ENCODE peak calls at places on chromosomes 13 and 19, in ten cellular contexts. One of them, this sample, is unnamed.

GRCh38 chr13:80262051-80262695 is 78.8 kb downstream of the SPRY2 start:
- DNase-seq in HCT116: no peak
- DNase-seq in adrenal gland: no peak
- DNase-seq in HepG2: no peak
- DNase-seq in ovary: no peak
- DNase-seq in tibial nerve: no peak
- DNase-seq in right lobe of liver: no peak
- DNase-seq in body of pancreas: no peak
- DNase-seq in A549: no peak
- DNase-seq in lower leg skin: no peak
- DNase-seq in this sample: no peak

GRCh38 chr13:80665792-80666333 is 324.9 kb upstream of the SPRY2 start:
- DNase-seq in adrenal gland: no peak
- DNase-seq in HCT116: no peak
- DNase-seq in tibial nerve: no peak
- DNase-seq in right lobe of liver: no peak
- DNase-seq in lower leg skin: no peak
- DNase-seq in HepG2: no peak
- DNase-seq in A549: no peak
- DNase-seq in ovary: no peak
- DNase-seq in body of pancreas: no peak
- DNase-seq in this sample: no peak

GRCh38 chr19:35755550-35756371 is 1.1 kb downstream of the HSPB6 start:
- DNase-seq in tibial nerve: peak; percentile 90
- DNase-seq in right lobe of liver: no peak
- DNase-seq in A549: no peak
- DNase-seq in body of pancreas: peak; percentile 55
- DNase-seq in ovary: peak; percentile 96
- DNase-seq in adrenal gland: peak; percentile 92
- DNase-seq in lower leg skin: peak; percentile 70
- DNase-seq in HepG2: no peak
- DNase-seq in HCT116: no peak
- DNase-seq in this sample: no peak

GRCh38 chr13:111589321-111589720 is 268.9 kb downstream of the TEX29 start:
- DNase-seq in body of pancreas: no peak
- DNase-seq in ovary: no peak
- DNase-seq in HCT116: no peak
- DNase-seq in A549: no peak
- DNase-seq in right lobe of liver: no peak
- DNase-seq in lower leg skin: no peak
- DNase-seq in adrenal gland: no peak
- DNase-seq in tibial nerve: no peak
- DNase-seq in HepG2: no peak
- DNase-seq in this sample: no peak

GRCh38 chr19:38266981-38267597 is 2.7 kb downstream of the SPINT2 start:
- DNase-seq in HCT116: peak; percentile 38
- DNase-seq in right lobe of liver: no peak
- DNase-seq in tibial nerve: no peak
- DNase-seq in body of pancreas: peak; percentile 37
- DNase-seq in A549: peak; percentile 68
- DNase-seq in lower leg skin: no peak
- DNase-seq in HepG2: peak; percentile 39
- DNase-seq in ovary: no peak
- DNase-seq in adrenal gland: no peak
- DNase-seq in this sample: no peak

GRCh38 chr13:41075034-41075433 is 13.7 kb downstream of the WBP4 start:
- DNase-seq in adrenal gland: no peak
- DNase-seq in HepG2: no peak
- DNase-seq in right lobe of liver: no peak
- DNase-seq in HCT116: no peak
- DNase-seq in lower leg skin: no peak
- DNase-seq in tibial nerve: no peak
- DNase-seq in A549: peak; percentile 16
- DNase-seq in ovary: no peak
- DNase-seq in body of pancreas: peak; percentile 41
- DNase-seq in this sample: no peak

GRCh38 chr19:3636506-3636905 is 9.9 kb upstream of the CACTIN start:
- DNase-seq in lower leg skin: no peak
- DNase-seq in body of pancreas: no peak
- DNase-seq in adrenal gland: no peak
- DNase-seq in HepG2: no peak
- DNase-seq in A549: no peak
- DNase-seq in tibial nerve: no peak
- DNase-seq in HCT116: no peak
- DNase-seq in ovary: no peak
- DNase-seq in right lobe of liver: no peak
- DNase-seq in this sample: no peak

GRCh38 chr13:87129602-87130300 is 541.4 kb upstream of the SLITRK5 start:
- DNase-seq in right lobe of liver: no peak
- DNase-seq in A549: no peak
- DNase-seq in ovary: no peak
- DNase-seq in HepG2: no peak
- DNase-seq in adrenal gland: no peak
- DNase-seq in body of pancreas: no peak
- DNase-seq in tibial nerve: no peak
- DNase-seq in HCT116: no peak
- DNase-seq in lower leg skin: no peak
- DNase-seq in this sample: no peak

GRCh38 chr19:23823952-23824389 is 65.3 kb upstream of the ZNF681 start:
- DNase-seq in lower leg skin: no peak
- DNase-seq in adrenal gland: peak; percentile 7
- DNase-seq in HCT116: no peak
- DNase-seq in right lobe of liver: no peak
- DNase-seq in body of pancreas: no peak
- DNase-seq in tibial nerve: no peak
- DNase-seq in ovary: no peak
- DNase-seq in A549: no peak
- DNase-seq in HepG2: peak; percentile 9
- DNase-seq in this sample: no peak

GRCh38 chr19:1232652-1233360 is 5.0 kb downstream of the CBARP start:
- DNase-seq in ovary: peak; percentile 78
- DNase-seq in lower leg skin: no peak
- DNase-seq in right lobe of liver: no peak
- DNase-seq in HCT116: no peak
- DNase-seq in adrenal gland: peak; percentile 85
- DNase-seq in HepG2: no peak
- DNase-seq in body of pancreas: peak; percentile 67
- DNase-seq in tibial nerve: no peak
- DNase-seq in A549: no peak
- DNase-seq in this sample: no peak

GRCh38 chr19:7947939-7948338 is 4.5 kb upstream of the TIMM44 start:
- DNase-seq in tibial nerve: no peak
- DNase-seq in body of pancreas: no peak
- DNase-seq in HCT116: no peak
- DNase-seq in ovary: no peak
- DNase-seq in lower leg skin: no peak
- DNase-seq in right lobe of liver: no peak
- DNase-seq in A549: no peak
- DNase-seq in HepG2: no peak
- DNase-seq in adrenal gland: no peak
- DNase-seq in this sample: no peak

GRCh38 chr19:10603084-10603872 is 16.2 kb upstream of the AP1M2 start:
- DNase-seq in HepG2: no peak
- DNase-seq in HCT116: no peak
- DNase-seq in ovary: peak; percentile 34
- DNase-seq in tibial nerve: no peak
- DNase-seq in right lobe of liver: peak; percentile 60
- DNase-seq in adrenal gland: peak; percentile 27
- DNase-seq in body of pancreas: peak; percentile 42
- DNase-seq in lower leg skin: no peak
- DNase-seq in A549: no peak
- DNase-seq in this sample: no peak

GRCh38 chr19:10603873-10604459 is 16.9 kb upstream of the AP1M2 start:
- DNase-seq in A549: no peak
- DNase-seq in HepG2: no peak
- DNase-seq in right lobe of liver: no peak
- DNase-seq in adrenal gland: no peak
- DNase-seq in tibial nerve: no peak
- DNase-seq in body of pancreas: peak; percentile 32
- DNase-seq in lower leg skin: no peak
- DNase-seq in ovary: no peak
- DNase-seq in HCT116: no peak
- DNase-seq in this sample: no peak

GRCh38 chr19:10601999-10602329 is 14.9 kb upstream of the AP1M2 start:
- DNase-seq in HepG2: no peak
- DNase-seq in right lobe of liver: no peak
- DNase-seq in lower leg skin: no peak
- DNase-seq in ovary: no peak
- DNase-seq in tibial nerve: no peak
- DNase-seq in A549: no peak
- DNase-seq in body of pancreas: no peak
- DNase-seq in adrenal gland: no peak
- DNase-seq in HCT116: no peak
- DNase-seq in this sample: no peak

GRCh38 chr19:10604460-10604980 is 17.4 kb upstream of the AP1M2 start:
- DNase-seq in tibial nerve: no peak
- DNase-seq in ovary: no peak
- DNase-seq in HCT116: no peak
- DNase-seq in right lobe of liver: no peak
- DNase-seq in body of pancreas: no peak
- DNase-seq in A549: no peak
- DNase-seq in HepG2: no peak
- DNase-seq in adrenal gland: no peak
- DNase-seq in lower leg skin: no peak
- DNase-seq in this sample: no peak

DNA sequence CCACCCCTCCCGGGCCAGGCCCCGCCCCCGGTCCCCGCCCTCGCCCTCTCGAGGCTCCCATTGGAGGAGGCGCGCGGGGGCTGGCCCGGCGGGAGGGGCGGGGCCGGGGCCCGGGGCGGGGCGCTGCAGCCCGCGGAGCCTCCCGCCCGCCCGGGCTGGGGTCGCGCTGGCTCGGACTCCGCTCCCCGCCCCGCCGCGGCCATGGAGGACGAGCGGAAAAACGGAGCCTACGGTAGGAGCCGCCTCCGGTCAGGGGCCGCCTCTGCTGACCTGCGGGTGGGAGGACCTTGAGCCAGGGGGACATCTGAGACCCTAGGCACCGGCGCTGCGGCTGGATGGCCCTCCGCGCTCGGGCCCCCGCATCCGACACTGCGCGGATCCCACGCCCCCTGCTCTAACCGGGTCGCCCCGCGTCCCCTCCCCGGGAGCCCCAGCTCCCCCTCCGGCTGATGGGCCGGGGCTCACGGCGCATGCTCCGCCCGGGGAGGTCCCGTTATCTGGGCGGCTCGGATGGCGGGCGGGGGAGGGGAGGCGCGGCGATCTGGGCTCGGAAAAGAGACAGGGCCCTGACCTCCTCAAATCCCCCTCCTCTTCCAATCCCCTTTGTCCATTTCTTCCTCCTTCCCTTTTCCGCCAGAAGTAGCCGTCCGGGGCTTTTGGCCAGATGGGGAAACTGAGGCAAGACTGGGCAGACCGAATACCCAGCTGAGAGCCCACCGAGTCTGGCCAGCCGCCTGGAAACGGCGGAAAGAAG is 15.4 kb upstream of the AP1M2 start:
- DNase-seq in body of pancreas: peak; percentile 88
- DNase-seq in right lobe of liver: peak; percentile 84
- DNase-seq in tibial nerve: peak; percentile 82
- DNase-seq in ovary: peak; percentile 85
- DNase-seq in HepG2: peak; percentile 31
- DNase-seq in adrenal gland: peak; percentile 86
- DNase-seq in A549: peak; percentile 83
- DNase-seq in HCT116: peak; percentile 26
- DNase-seq in lower leg skin: peak; percentile 77
- DNase-seq in this sample: no peak
- TF ChIP-seq POLR2A in body of pancreas: peak; percentile 55
- TF ChIP-seq POLR2A in right lobe of liver: peak; percentile 42
- TF ChIP-seq POLR2A in tibial nerve: peak; percentile 79
- TF ChIP-seq POLR2A in ovary: peak; percentile 33
- TF ChIP-seq POLR2A in HepG2: peak; percentile 69
- TF ChIP-seq POLR2A in adrenal gland: no peak
- TF ChIP-seq POLR2A in A549: no peak
- TF ChIP-seq POLR2A in HCT116: no peak
- TF ChIP-seq POLR2A in lower leg skin: no peak
- TF ChIP-seq POLR2A in this sample: no peak

GRCh38 chr13:99307247-99307646 is at the start of gene GPR183:
- DNase-seq in A549: no peak
- DNase-seq in HepG2: no peak
- DNase-seq in adrenal gland: no peak
- DNase-seq in HCT116: no peak
- DNase-seq in body of pancreas: no peak
- DNase-seq in right lobe of liver: no peak
- DNase-seq in lower leg skin: no peak
- DNase-seq in tibial nerve: no peak
- DNase-seq in ovary: no peak
- DNase-seq in this sample: no peak
- TF ChIP-seq POLR2A in A549: no peak
- TF ChIP-seq POLR2A in HepG2: no peak
- TF ChIP-seq POLR2A in adrenal gland: no peak
- TF ChIP-seq POLR2A in HCT116: no peak
- TF ChIP-seq POLR2A in body of pancreas: peak; percentile 68
- TF ChIP-seq POLR2A in right lobe of liver: peak; percentile 63
- TF ChIP-seq POLR2A in lower leg skin: no peak
- TF ChIP-seq POLR2A in tibial nerve: peak; percentile 52
- TF ChIP-seq POLR2A in ovary: no peak
- TF ChIP-seq POLR2A in this sample: peak; percentile 30

DNA sequence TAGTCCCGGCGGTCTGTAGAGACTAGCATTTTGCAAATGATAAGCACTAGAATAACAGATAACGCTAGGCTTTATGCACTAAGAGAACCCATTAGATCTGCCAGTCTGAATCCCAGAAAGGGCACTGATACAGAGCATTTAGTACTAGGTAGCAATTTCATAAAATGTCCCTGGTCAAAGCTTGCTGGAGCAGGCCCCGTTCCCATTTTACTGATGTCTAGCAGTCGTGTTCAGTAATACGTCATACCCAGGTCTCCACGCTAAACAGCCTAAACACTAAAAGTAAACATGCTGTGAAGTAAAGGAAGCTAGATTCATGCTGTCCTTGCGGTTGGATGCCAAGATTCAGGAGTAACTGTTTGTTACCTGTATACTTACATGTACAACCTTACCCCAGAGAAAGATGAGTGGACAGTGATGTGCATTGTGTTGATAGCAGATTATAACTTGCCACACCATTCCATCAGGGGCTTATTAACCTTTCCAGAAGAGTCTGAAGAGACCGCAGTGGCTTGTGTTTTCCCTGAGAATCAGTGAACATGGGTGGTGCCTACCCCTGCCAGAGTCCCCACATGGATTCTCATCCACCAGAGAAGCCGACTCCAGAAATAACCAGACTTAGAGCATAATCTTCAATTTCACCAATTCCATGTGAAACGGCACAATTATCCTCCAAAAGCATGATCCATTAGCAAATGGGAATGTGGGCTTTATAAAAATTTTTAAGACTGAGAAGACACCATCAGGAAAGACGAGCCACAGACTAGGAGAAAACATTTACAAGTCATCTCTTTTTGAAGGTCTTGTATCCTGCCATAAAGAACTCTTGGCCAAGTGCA is 3.4 kb upstream of the RPS11 start:
- DNase-seq in A549: no peak
- DNase-seq in lower leg skin: no peak
- DNase-seq in tibial nerve: no peak
- DNase-seq in adrenal gland: no peak
- DNase-seq in ovary: no peak
- DNase-seq in HCT116: no peak
- DNase-seq in right lobe of liver: no peak
- DNase-seq in body of pancreas: no peak
- DNase-seq in HepG2: peak; percentile 54
- DNase-seq in this sample: no peak
- TF ChIP-seq POLR2A in A549: no peak
- TF ChIP-seq POLR2A in lower leg skin: no peak
- TF ChIP-seq POLR2A in tibial nerve: no peak
- TF ChIP-seq POLR2A in adrenal gland: no peak
- TF ChIP-seq POLR2A in ovary: no peak
- TF ChIP-seq POLR2A in HCT116: peak; percentile 83
- TF ChIP-seq POLR2A in right lobe of liver: no peak
- TF ChIP-seq POLR2A in body of pancreas: peak; percentile 7
- TF ChIP-seq POLR2A in HepG2: peak; percentile 76
- TF ChIP-seq POLR2A in this sample: no peak

GRCh38 chr19:5308471-5309437 is 31.9 kb downstream of the PTPRS start:
- DNase-seq in HCT116: peak; percentile 79
- DNase-seq in body of pancreas: peak; percentile 88
- DNase-seq in A549: no peak
- DNase-seq in tibial nerve: peak; percentile 55
- DNase-seq in HepG2: no peak
- DNase-seq in ovary: peak; percentile 82
- DNase-seq in right lobe of liver: no peak
- DNase-seq in lower leg skin: no peak
- DNase-seq in adrenal gland: no peak
- DNase-seq in this sample: no peak
- TF ChIP-seq POLR2A in HCT116: peak; percentile 24
- TF ChIP-seq POLR2A in body of pancreas: peak; percentile 99
- TF ChIP-seq POLR2A in A549: no peak
- TF ChIP-seq POLR2A in tibial nerve: peak; percentile 83
- TF ChIP-seq POLR2A in HepG2: no peak
- TF ChIP-seq POLR2A in ovary: peak; percentile 69
- TF ChIP-seq POLR2A in right lobe of liver: peak; percentile 26
- TF ChIP-seq POLR2A in lower leg skin: no peak
- TF ChIP-seq POLR2A in adrenal gland: peak; percentile 49
- TF ChIP-seq POLR2A in this sample: peak; percentile 64